ENCODE peak calls at places on chromosomes 7 and 10, in ten cellular contexts. H, V, Y, J, K, Q, L, G, M and B are unnamed samples.
A peak's percentile ranks its signal among the peaks of the same experiment; 100 is the strongest.

GRCh38 chr7:1654111-1654510 is 16.0 kb upstream of the ELFN1 start:
- DNase-seq in H (no peak), V (no peak), Y (no peak), J (no peak), K (no peak), Q (no peak), L (no peak), G (no peak), M (no peak), B (no peak)

GRCh38 chr7:107213193-107213788 is 44.5 kb downstream of the HBP1 start:
- DNase-seq in H (no peak), V (no peak), Y (no peak), J (no peak), K (no peak), Q (no peak), L (no peak), G (no peak), M (no peak), B (no peak)

GRCh38 chr10:102610499-102610898 is 33.8 kb upstream of the TRIM8 start:
- DNase-seq in H (no peak), V (no peak), Y (no peak), J (peak; percentile 26), K (peak; percentile 23), Q (no peak), L (no peak), G (no peak), M (no peak), B (peak; percentile 41)

GRCh38 chr7:50355817-50356178 is 51.3 kb downstream of the IKZF1 start:
- DNase-seq in H (no peak), V (no peak), Y (no peak), J (no peak), K (no peak), Q (peak; percentile 26), L (no peak), G (no peak), M (no peak), B (no peak)

GRCh38 chr7:17948503-17949238 is 8.4 kb upstream of the SNX13 start:
- DNase-seq in H (no peak), V (no peak), Y (no peak), J (peak; percentile 65), K (no peak), Q (no peak), L (no peak), G (no peak), M (no peak), B (peak; percentile 74)

GRCh38 chr10:75405201-75406143 is 3.9 kb upstream of the ZNF503 start:
- DNase-seq in H (peak; percentile 77), V (no peak), Y (no peak), J (peak; percentile 86), K (no peak), Q (peak; percentile 44), L (no peak), G (no peak), M (peak; percentile 84), B (peak; percentile 65)

GRCh38 chr7:105189859-105190492 is 176.0 kb downstream of the KMT2E start:
- DNase-seq in H (peak; percentile 15), V (no peak), Y (no peak), J (no peak), K (no peak), Q (no peak), L (no peak), G (no peak), M (no peak), B (peak; percentile 43)

GRCh38 chr10:110081914-110082313 is 74.1 kb downstream of the ADD3 start:
- DNase-seq in H (no peak), V (no peak), Y (peak; percentile 37), J (peak; percentile 85), K (peak; percentile 56), Q (peak; percentile 57), L (no peak), G (no peak), M (no peak), B (peak; percentile 73)

GRCh38 chr10:7410306-7410799 is 481 bp downstream of the SFMBT2 start:
- DNase-seq in H (no peak), V (no peak), Y (no peak), J (no peak), K (peak; percentile 46), Q (peak; percentile 49), L (no peak), G (no peak), M (peak; percentile 46), B (no peak)

GRCh38 chr7:129843982-129844840 is 108.5 kb downstream of the UBE2H start:
- DNase-seq in H (no peak), V (no peak), Y (no peak), J (peak; percentile 42), K (no peak), Q (no peak), L (no peak), G (no peak), M (no peak), B (no peak)

GRCh38 chr7:81956520-81956919 is 186.7 kb upstream of the HGF start:
- DNase-seq in H (no peak), V (no peak), Y (no peak), J (peak; percentile 68), K (no peak), Q (peak; percentile 22), L (peak; percentile 30), G (peak; percentile 18), M (no peak), B (peak; percentile 23)

GRCh38 chr7:106059556-106059955 is 52.6 kb downstream of the SYPL1 start:
- DNase-seq in H (no peak), V (no peak), Y (no peak), J (no peak), K (no peak), Q (no peak), L (no peak), G (no peak), M (no peak), B (peak; percentile 55)

GRCh38 chr10:3525832-3526449 is 259.1 kb downstream of the KLF6 start:
- DNase-seq in H (no peak), V (no peak), Y (peak; percentile 98), J (peak; percentile 83), K (peak; percentile 66), Q (no peak), L (no peak), G (peak; percentile 32), M (no peak), B (peak; percentile 98)

GRCh38 chr7:116232920-116233319 is 22.6 kb downstream of the TES start:
- DNase-seq in H (no peak), V (no peak), Y (no peak), J (peak; percentile 48), K (no peak), Q (no peak), L (no peak), G (no peak), M (no peak), B (no peak)

GRCh38 chr7:116235380-116235779 is 25.0 kb downstream of the TES start:
- DNase-seq in H (no peak), V (no peak), Y (no peak), J (no peak), K (no peak), Q (no peak), L (no peak), G (no peak), M (no peak), B (no peak)

GRCh38 chr7:116239019-116239418 is 28.7 kb downstream of the TES start:
- DNase-seq in H (no peak), V (no peak), Y (no peak), J (no peak), K (no peak), Q (no peak), L (no peak), G (no peak), M (no peak), B (no peak)

GRCh38 chr7:116234517-116235200 is 24.3 kb downstream of the TES start:
- DNase-seq in H (no peak), V (no peak), Y (no peak), J (no peak), K (no peak), Q (no peak), L (no peak), G (no peak), M (no peak), B (no peak)

DNA sequence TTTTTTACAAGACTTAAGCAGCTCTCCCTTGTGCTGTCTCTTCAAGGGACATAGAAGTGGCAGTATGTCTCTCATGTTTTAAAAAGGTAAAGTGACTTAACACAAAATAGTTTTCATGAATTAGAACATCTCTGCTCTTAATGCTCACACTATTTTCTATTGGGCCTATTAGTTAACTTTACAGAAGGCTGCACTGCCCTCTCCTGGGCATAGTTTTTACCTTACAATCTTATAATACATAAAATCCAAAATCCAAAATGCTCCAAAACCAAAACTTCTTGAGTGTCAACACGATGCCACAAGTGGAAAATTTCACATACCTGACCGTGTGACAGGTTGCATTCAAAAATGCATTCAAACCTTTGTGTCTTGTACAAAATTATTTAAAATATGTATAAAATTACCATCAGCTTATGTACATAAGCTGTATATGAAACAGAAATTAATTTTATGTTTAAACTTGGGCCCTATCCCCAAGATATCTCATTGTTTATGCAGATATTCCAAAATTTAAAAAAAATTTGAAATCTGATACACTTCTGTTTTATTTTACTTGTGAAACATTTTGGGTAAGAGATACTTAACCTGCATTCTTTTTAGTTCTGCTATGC is 25.8 kb downstream of the TES start:
- DNase-seq in H (peak; percentile 56), V (no peak), Y (no peak), J (peak; percentile 70), K (no peak), Q (peak; percentile 33), L (no peak), G (no peak), M (no peak), B (peak; percentile 53)
- TF ChIP-seq CTCF in H (peak; percentile 67), V (peak; percentile 27), Y (peak; percentile 49), J (peak; percentile 72), K (peak; percentile 81), Q (peak; percentile 66), L (peak; percentile 66), G (peak; percentile 64), M (peak; percentile 45), B (peak; percentile 51)

GRCh38 chr10:30063098-30063497 is 3.7 kb upstream of the JCAD start:
- DNase-seq in H (no peak), V (no peak), Y (peak; percentile 51), J (peak; percentile 27), K (no peak), Q (no peak), L (no peak), G (no peak), M (no peak), B (no peak)
- TF ChIP-seq CTCF in H (no peak), V (no peak), Y (no peak), J (no peak), K (no peak), Q (no peak), L (no peak), G (no peak), M (no peak), B (no peak)

DNA sequence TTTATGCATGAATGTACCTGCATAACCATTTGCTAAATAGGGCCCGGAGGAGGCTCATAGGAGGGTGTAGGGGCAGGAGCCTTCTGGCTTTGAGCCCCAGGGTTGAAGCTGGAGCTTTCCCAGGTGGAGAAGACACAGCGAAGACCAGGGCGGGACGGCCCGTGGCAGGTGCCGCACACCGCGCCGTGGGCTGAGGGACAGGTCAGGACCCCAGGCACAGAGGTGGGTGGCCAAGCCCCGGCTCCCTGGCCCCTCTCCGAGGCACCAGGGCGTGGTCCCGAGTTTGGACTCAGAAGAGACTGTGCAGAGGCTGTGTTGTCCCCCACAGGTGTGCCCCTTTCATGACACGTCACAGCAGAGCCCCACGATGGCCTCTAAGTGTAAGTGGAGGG is 56.5 kb downstream of the PWWP2B start:
- DNase-seq in H (no peak), V (no peak), Y (no peak), J (no peak), K (no peak), Q (no peak), L (no peak), G (no peak), M (no peak), B (no peak)
- TF ChIP-seq CTCF in H (no peak), V (peak; percentile 27), Y (no peak), J (peak; percentile 27), K (no peak), Q (peak; percentile 33), L (no peak), G (peak; percentile 46), M (peak; percentile 1), B (no peak)

GRCh38 chr10:99522511-99523250 is 10.1 kb upstream of the NKX2-3 start:
- DNase-seq in H (no peak), V (no peak), Y (no peak), J (no peak), K (no peak), Q (peak; percentile 88), L (no peak), G (no peak), M (no peak), B (no peak)
- TF ChIP-seq CTCF in H (no peak), V (no peak), Y (no peak), J (no peak), K (no peak), Q (no peak), L (no peak), G (no peak), M (no peak), B (no peak)